ENCODE peak calls at places on chromosomes 6 and 20, in seven cellular contexts. E, Z, L, X, C, Y and T are unnamed samples.

GRCh38 chr6:69265706-69266105 is 531.1 kb downstream of the LMBRD1 start:
- DNase-seq in E (no peak), Z (no peak), L (no peak), X (no peak), C (no peak), Y (no peak), T (no peak)

GRCh38 chr6:4687989-4688947 is 87.9 kb upstream of the CDYL start:
- DNase-seq in E (peak; percentile 89), Z (no peak), L (no peak), X (no peak), C (no peak), Y (no peak), T (no peak)

GRCh38 chr6:21158873-21159272 is 434.7 kb upstream of the SOX4 start:
- DNase-seq in E (no peak), Z (no peak), L (no peak), X (no peak), C (no peak), Y (no peak), T (no peak)

GRCh38 chr6:159134701-159135364 is 34.4 kb upstream of the FNDC1 start:
- DNase-seq in E (peak; percentile 56), Z (no peak), L (peak; percentile 75), X (peak; percentile 30), C (no peak), Y (peak; percentile 33), T (no peak)

GRCh38 chr6:21444861-21445260 is 148.7 kb upstream of the SOX4 start:
- DNase-seq in E (no peak), Z (no peak), L (no peak), X (no peak), C (no peak), Y (no peak), T (no peak)

GRCh38 chr6:5950448-5950847 is 56.3 kb downstream of the NRN1 start:
- DNase-seq in E (peak; percentile 25), Z (no peak), L (no peak), X (no peak), C (no peak), Y (no peak), T (no peak)

GRCh38 chr20:23078994-23079364 is 7.1 kb downstream of the CD93 start:
- DNase-seq in E (no peak), Z (no peak), L (no peak), X (no peak), C (no peak), Y (no peak), T (no peak)

GRCh38 chr6:151436300-151436699 is 15.6 kb downstream of the RMND1 start:
- DNase-seq in E (no peak), Z (no peak), L (no peak), X (no peak), C (no peak), Y (no peak), T (no peak)

GRCh38 chr6:167912494-167912893 is 85.0 kb upstream of the KIF25 start:
- DNase-seq in E (no peak), Z (no peak), L (no peak), X (no peak), C (no peak), Y (no peak), T (no peak)

GRCh38 chr6:90131614-90132423 is 164.8 kb downstream of the BACH2 start:
- DNase-seq in E (peak; percentile 90), Z (no peak), L (no peak), X (peak; percentile 44), C (no peak), Y (no peak), T (no peak)

GRCh38 chr6:40308533-40309306 is 278.4 kb downstream of the LRFN2 start:
- DNase-seq in E (peak; percentile 27), Z (peak; percentile 11), L (no peak), X (peak; percentile 40), C (no peak), Y (peak; percentile 16), T (peak; percentile 51)

DNA sequence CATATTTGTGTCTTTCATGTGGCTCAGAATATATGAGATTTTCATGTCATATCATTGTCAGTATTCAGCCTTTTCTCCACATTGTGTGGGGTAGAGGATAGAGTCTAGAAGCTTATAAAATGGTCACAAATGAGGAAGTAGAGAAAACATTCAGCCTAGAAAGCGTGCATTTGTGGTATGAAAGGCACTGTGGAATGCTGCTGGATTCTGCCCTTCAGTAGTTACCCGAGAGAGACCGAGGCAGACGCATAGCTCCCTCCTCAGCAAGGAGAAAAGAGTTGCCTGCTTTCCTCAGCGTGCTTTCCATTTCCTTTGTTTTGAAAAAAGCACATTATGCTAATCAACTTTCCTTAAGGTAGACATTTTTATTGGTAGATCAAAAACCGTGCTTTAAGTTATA is 28.7 kb downstream of the MYB start:
- DNase-seq in E (no peak), Z (no peak), L (no peak), X (no peak), C (no peak), Y (no peak), T (no peak)
- H3K4me1 ChIP-seq in E (no peaks in the 10 kb centered on the region), Z (no peaks in the 10 kb centered on the region), L (peaks cover 37% of the 10 kb centered on the region), X (no peaks in the 10 kb centered on the region), C (no peaks in the 10 kb centered on the region), Y (no peaks in the 10 kb centered on the region), T (no peaks in the 10 kb centered on the region)

GRCh38 chr20:52441708-52442107 is 250.1 kb upstream of the ZFP64 start:
- DNase-seq in E (no peak), Z (no peak), L (no peak), X (no peak), C (no peak), Y (no peak), T (no peak)
- H3K27me3 ChIP-seq in E (no peaks in the 10 kb centered on the region), Z (no peaks in the 10 kb centered on the region), L (no peaks in the 10 kb centered on the region), X (peaks cover 29% of the 10 kb centered on the region), C (no peaks in the 10 kb centered on the region), Y (no peaks in the 10 kb centered on the region), T (no peaks in the 10 kb centered on the region)

GRCh38 chr20:24507182-24507853 is 37.9 kb downstream of the SYNDIG1 start:
- DNase-seq in E (no peak), Z (no peak), L (no peak), X (no peak), C (no peak), Y (no peak), T (no peak)
- H3K27ac ChIP-seq in E (no peak overlapping the region), Z (no peak overlapping the region), L (no peak overlapping the region), X (no peak overlapping the region), C (no peak overlapping the region), Y (no peak overlapping the region), T (no peak overlapping the region)

GRCh38 chr20:1326031-1326930 is 2.7 kb downstream of the SDCBP2 start:
- DNase-seq in E (no peak), Z (no peak), L (no peak), X (peak; percentile 34), C (no peak), Y (peak; percentile 60), T (no peak)
- H3K4me1 ChIP-seq in E (peaks cover 42% of the 10 kb centered on the region), Z (peaks cover 7% of the 10 kb centered on the region), L (peaks cover 46% of the 10 kb centered on the region), X (peaks cover 96% of the 10 kb centered on the region), C (peaks cover 44% of the 10 kb centered on the region), Y (peaks cover 26% of the 10 kb centered on the region), T (peaks cover 71% of the 10 kb centered on the region)

GRCh38 chr20:18042211-18042610 is 15.5 kb downstream of the OVOL2 start:
- DNase-seq in E (no peak), Z (no peak), L (no peak), X (no peak), C (peak; percentile 31), Y (no peak), T (no peak)

GRCh38 chr20:18052856-18053255 is 4.9 kb downstream of the OVOL2 start:
- DNase-seq in E (no peak), Z (no peak), L (no peak), X (no peak), C (no peak), Y (no peak), T (no peak)

GRCh38 chr20:18046535-18046934 is 11.2 kb downstream of the OVOL2 start:
- DNase-seq in E (no peak), Z (no peak), L (no peak), X (no peak), C (peak; percentile 7), Y (no peak), T (no peak)

GRCh38 chr20:18050628-18051027 is 7.1 kb downstream of the OVOL2 start:
- DNase-seq in E (no peak), Z (no peak), L (no peak), X (no peak), C (peak; percentile 6), Y (no peak), T (no peak)

DNA sequence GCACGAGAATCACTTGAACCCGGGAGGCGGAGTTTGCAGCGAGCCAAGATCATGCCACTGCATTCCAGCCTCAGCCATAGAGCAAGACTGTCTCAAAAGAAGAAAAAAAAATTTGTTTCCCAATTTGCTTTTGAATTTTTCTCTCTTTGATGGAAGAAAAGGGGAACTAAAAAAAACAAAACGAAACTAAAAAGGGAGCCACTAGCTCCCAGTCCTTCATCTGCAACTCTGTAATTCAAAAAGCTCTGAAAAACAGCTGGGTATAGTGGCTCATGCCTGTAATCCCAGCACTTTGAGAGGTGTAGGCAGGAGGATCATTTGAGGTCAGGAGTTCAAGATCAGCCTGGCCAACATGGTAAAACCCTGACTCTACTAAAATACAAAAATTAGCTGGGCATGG is 9.5 kb downstream of the OVOL2 start:
- DNase-seq in E (no peak), Z (no peak), L (no peak), X (no peak), C (peak; percentile 11), Y (no peak), T (no peak)
- H3K27me3 ChIP-seq in E (peaks cover 25% of the 10 kb centered on the region), Z (no peaks in the 10 kb centered on the region), L (no peaks in the 10 kb centered on the region), X (peaks cover 86% of the 10 kb centered on the region), C (no peaks in the 10 kb centered on the region), Y (no peaks in the 10 kb centered on the region), T (peaks cover 7% of the 10 kb centered on the region)

GRCh38 chr6:170456886-170457698 is 96.0 kb downstream of the PSMB1 start:
- DNase-seq in E (no peak), Z (no peak), L (no peak), X (no peak), C (no peak), Y (no peak), T (no peak)
- H3K27ac ChIP-seq in E (no peak overlapping the region), Z (no peak overlapping the region), L (no peak overlapping the region), X (peak overlapping the region; percentile 46), C (no peak overlapping the region), Y (no peak overlapping the region), T (no peak overlapping the region)